ENCODE peak calls at places on chromosomes 3 and 15, in four cellular contexts. N is breast epithelium, F is transverse colon, J is lower leg skin. Q is an unnamed sample.

GRCh38 chr15:45476395-45476794 is 46.2 kb downstream of the SLC30A4 start:
- DNase-seq in N (no peak), F (no peak), J (no peak), Q (no peak)

GRCh38 chr3:51672083-51672475 is 1.0 kb downstream of the TEX264 start:
- DNase-seq in N (no peak), F (no peak), J (no peak), Q (no peak)

GRCh38 chr3:127822836-127823589 is 698 bp upstream of the MGLL start:
- DNase-seq in N (no peak), F (peak), J (no peak), Q (no peak)

GRCh38 chr3:42667523-42668402 is 14.3 kb downstream of the ZBTB47 start:
- DNase-seq in N (no peak), F (no peak), J (no peak), Q (no peak)

GRCh38 chr3:14125193-14126016 is 553 bp downstream of the TMEM43 start:
- DNase-seq in N (no peak), F (peak), J (peak), Q (no peak)

GRCh38 chr3:125585595-125586223 is 9.6 kb downstream of the OSBPL11 start:
- DNase-seq in N (no peak), F (peak), J (peak), Q (no peak)

GRCh38 chr15:39608185-39608584 is 27.3 kb downstream of the THBS1 start:
- DNase-seq in N (no peak), F (no peak), J (no peak), Q (no peak)

GRCh38 chr15:84570164-84570692 is 30.6 kb upstream of the ZSCAN2 start:
- DNase-seq in N (peak), F (peak), J (peak), Q (peak)

GRCh38 chr15:40578892-40579291 is 9.8 kb downstream of the RPUSD2 start:
- DNase-seq in N (no peak), F (no peak), J (no peak), Q (no peak)

GRCh38 chr3:179652467-179653105 is at the start of gene USP13:
- DNase-seq in N (peak), F (peak), J (peak), Q (peak)

GRCh38 chr3:132987396-132987795 is 50.8 kb upstream of the TMEM108 start:
- DNase-seq in N (no peak), F (no peak), J (no peak), Q (no peak)

GRCh38 chr3:53941174-53941573 is 49.5 kb upstream of the SELENOK start:
- DNase-seq in N (no peak), F (no peak), J (no peak), Q (no peak)

GRCh38 chr3:34157491-34157890 is 359.1 kb downstream of the PDCD6IP start:
- DNase-seq in N (no peak), F (no peak), J (no peak), Q (no peak)

GRCh38 chr15:66939016-66939415 is 126.4 kb upstream of the SMAD3 start:
- DNase-seq in N (no peak), F (no peak), J (no peak), Q (no peak)

GRCh38 chr3:103388214-103388613 is 953.4 kb downstream of the ZPLD1 start:
- DNase-seq in N (no peak), F (no peak), J (no peak), Q (no peak)

GRCh38 chr3:12440927-12441326 is 43.4 kb upstream of the TSEN2 start:
- DNase-seq in N (no peak), F (no peak), J (no peak), Q (no peak)

GRCh38 chr3:73729969-73730440 is 105.3 kb upstream of the PDZRN3 start:
- DNase-seq in N (no peak), F (peak), J (no peak), Q (peak)

GRCh38 chr3:75262661-75263060 is 401.5 kb upstream of the FRG2C start:
- DNase-seq in N (no peak), F (no peak), J (no peak), Q (no peak)

GRCh38 chr3:29527251-29527650 is 246.4 kb downstream of the RBMS3 start:
- DNase-seq in N (no peak), F (no peak), J (no peak), Q (no peak)

GRCh38 chr3:172347895-172348680 is 100.2 kb downstream of the GHSR start:
- DNase-seq in N (no peak), F (no peak), J (no peak), Q (no peak)

GRCh38 chr15:68335251-68335650 is 57.7 kb downstream of the FEM1B start:
- DNase-seq in N (peak), F (no peak), J (no peak), Q (no peak)

GRCh38 chr3:127690823-127691452 is 18.2 kb downstream of the ABTB1 start:
- DNase-seq in N (no peak), F (no peak), J (no peak), Q (no peak)

GRCh38 chr3:117281371-117281770 is 571.8 kb downstream of the TUSC7 start:
- DNase-seq in N (no peak), F (no peak), J (no peak), Q (no peak)

GRCh38 chr3:172561894-172562664 is 38.8 kb upstream of the TNFSF10 start:
- DNase-seq in N (no peak), F (peak), J (peak), Q (no peak)

GRCh38 chr3:38374221-38374620 is 27.6 kb downstream of the XYLB start:
- DNase-seq in N (no peak), F (no peak), J (no peak), Q (no peak)

GRCh38 chr3:188407158-188407880 is 253.4 kb downstream of the LPP start:
- DNase-seq in N (no peak), F (no peak), J (no peak), Q (no peak)

GRCh38 chr3:49271047-49271446 is 6.0 kb downstream of the C3orf62 start:
- DNase-seq in N (no peak), F (no peak), J (no peak), Q (no peak)

GRCh38 chr3:64426551-64426950 is 201.3 kb upstream of the PRICKLE2 start:
- DNase-seq in N (no peak), F (no peak), J (no peak), Q (no peak)

GRCh38 chr3:138317687-138318086 is 12.0 kb downstream of the NME9 start:
- DNase-seq in N (no peak), F (no peak), J (no peak), Q (no peak)

GRCh38 chr3:58235970-58236369 is 1.6 kb upstream of the ABHD6 start:
- DNase-seq in N (no peak), F (no peak), J (no peak), Q (no peak)

GRCh38 chr15:33132722-33133345 is 61.7 kb downstream of the FMN1 start:
- DNase-seq in N (no peak), F (peak), J (no peak), Q (no peak)

GRCh38 chr3:114499986-114500385 is 206.2 kb downstream of the TIGIT start:
- DNase-seq in N (no peak), F (no peak), J (no peak), Q (no peak)

GRCh38 chr3:18556503-18556902 is 131.4 kb upstream of the SATB1 start:
- DNase-seq in N (no peak), F (no peak), J (no peak), Q (peak)

GRCh38 chr3:47985376-47985775 is 30.8 kb downstream of the MAP4 start:
- DNase-seq in N (no peak), F (no peak), J (no peak), Q (no peak)

GRCh38 chr15:98873441-98874218 is 134.0 kb downstream of the PGPEP1L start:
- DNase-seq in N (no peak), F (no peak), J (no peak), Q (no peak)

GRCh38 chr15:50353999-50354837 is 780 bp downstream of the GABPB1 start:
- DNase-seq in N (peak), F (peak), J (peak), Q (peak)
- TF ChIP-seq POLR2A in N (no peak), F (peak), J (no peak), Q (peak)

GRCh38 chr3:33016846-33017405 is 65.5 kb downstream of the CCR4 start:
- DNase-seq in N (no peak), F (no peak), J (no peak), Q (no peak)
- H3K4me3 ChIP-seq in N (no peak), F (no peak), J (no peak), Q (no peak)

DNA sequence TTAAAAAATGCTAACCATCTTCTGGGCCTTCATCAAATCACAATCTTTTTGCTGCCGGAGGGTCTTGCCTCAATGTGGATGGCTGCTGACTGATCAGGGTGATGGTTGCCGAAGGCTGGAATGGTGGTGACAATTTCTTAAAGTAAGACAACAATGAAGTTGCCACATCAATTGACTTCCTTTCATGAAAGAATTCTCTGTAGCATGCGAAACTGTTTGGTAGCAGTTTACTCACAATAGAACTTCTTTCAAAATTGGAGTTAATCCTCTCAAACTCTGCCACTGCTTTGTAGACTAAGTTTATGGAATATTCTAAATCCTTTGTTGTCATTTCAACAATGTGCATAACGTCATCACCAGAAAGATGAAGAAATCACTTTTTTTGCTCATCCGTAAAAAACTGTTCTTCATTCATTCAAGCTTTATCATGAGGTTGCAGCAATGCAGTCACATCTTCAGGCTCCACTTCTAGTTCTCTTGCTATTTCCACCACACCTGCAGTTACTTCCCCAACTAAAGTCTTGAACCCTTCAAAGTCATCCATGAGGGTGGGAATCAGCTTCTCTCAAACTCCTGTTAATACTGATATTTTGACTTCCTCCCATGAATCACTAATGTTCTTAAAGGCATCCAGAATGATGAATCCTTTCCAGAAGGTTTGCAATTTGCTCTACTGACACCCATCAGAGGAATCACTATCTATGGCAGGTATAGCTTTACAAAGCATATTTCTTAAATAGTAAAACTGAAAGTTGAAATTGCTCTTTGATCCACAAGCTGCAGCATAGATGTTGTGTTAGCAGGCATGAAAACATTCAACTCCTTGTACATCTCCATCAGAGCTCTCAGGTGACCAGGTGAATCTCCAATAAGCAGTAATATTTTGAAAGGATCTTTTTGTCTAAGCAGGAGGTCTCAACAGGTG is 66.1 kb downstream of the B3GNT5 start:
- DNase-seq in N (no peak), F (no peak), J (no peak), Q (no peak)
- TF ChIP-seq POLR2A in N (no peak), F (no peak), J (no peak), Q (no peak)

GRCh38 chr3:72309626-72310025 is 524.7 kb upstream of the PROK2 start:
- DNase-seq in N (no peak), F (no peak), J (no peak), Q (no peak)
- H3K4me3 ChIP-seq in N (no peak), F (no peak), J (no peak), Q (no peak)

DNA sequence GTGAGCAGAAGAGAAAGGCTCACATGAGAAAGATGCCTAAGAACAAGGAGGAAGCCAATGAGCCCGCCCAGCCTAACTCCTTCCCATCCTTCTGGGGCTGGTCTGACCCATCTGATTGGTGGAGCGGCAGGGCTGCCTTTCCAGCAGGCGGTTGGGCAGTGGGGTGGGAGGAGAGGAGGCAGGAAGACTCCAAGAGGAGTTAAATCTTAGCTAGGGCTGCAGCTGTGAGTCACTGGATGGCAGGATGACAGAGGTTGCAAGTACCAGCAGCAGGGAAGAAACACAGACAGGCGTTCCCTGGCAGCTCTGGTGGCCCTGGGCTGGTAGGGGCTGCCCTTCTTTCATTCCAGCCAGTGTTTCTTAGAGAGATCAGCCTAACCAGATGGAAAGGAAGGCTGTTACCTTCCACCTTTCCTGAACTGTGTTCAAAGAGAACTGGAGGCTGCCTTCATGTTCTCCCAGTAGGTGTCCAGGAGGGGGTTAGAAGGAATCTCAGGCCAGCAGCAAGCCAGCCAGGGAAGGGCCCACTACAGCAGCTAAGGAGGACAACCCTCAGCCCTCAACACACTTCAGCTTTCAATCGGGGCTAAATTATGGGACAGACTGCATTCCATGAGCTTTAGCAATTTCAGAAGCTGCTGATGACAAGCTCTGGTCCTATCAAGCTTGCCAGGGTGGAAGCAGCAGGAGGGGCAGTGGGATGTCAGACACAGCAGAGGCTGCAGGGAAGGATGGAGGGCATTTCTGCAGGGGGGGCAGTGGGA is 50.3 kb downstream of the CHSY1 start:
- DNase-seq in N (peak), F (peak), J (peak), Q (no peak)
- TF ChIP-seq POLR2A in N (no peak), F (no peak), J (no peak), Q (no peak)

DNA sequence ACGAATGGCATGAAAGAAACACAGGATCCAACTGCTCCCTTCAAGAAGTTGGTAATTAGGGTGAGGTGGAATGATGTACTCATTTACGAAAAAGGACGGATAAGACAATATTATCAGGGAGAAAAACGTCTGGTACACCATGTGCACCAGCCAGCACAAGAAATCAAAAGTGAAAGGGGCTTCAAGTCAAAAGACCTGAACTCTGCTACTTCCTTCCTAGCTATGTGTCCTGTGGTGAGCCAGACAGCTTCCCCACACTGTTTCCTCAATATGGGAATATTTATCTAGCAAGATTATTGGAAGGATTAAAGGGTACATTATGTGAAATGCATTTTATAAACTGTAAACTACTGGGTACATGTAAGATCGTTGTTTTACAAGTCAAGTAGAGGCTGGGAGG is 33.9 kb downstream of the RAB27A start:
- DNase-seq in N (no peak), F (no peak), J (no peak), Q (peak)
- H3K4me3 ChIP-seq in N (peak), F (no peak), J (no peak), Q (peak)

GRCh38 chr3:66998075-66998898 is at the start of gene KBTBD8:
- DNase-seq in N (peak), F (peak), J (peak), Q (peak)
- TF ChIP-seq POLR2A in N (no peak), F (peak), J (no peak), Q (no peak)

GRCh38 chr15:64699767-64700388 is 75.5 kb downstream of the RBPMS2 start:
- DNase-seq in N (no peak), F (no peak), J (peak), Q (no peak)
- H3K4me3 ChIP-seq in N (peak), F (no peak), J (no peak), Q (no peak)

DNA sequence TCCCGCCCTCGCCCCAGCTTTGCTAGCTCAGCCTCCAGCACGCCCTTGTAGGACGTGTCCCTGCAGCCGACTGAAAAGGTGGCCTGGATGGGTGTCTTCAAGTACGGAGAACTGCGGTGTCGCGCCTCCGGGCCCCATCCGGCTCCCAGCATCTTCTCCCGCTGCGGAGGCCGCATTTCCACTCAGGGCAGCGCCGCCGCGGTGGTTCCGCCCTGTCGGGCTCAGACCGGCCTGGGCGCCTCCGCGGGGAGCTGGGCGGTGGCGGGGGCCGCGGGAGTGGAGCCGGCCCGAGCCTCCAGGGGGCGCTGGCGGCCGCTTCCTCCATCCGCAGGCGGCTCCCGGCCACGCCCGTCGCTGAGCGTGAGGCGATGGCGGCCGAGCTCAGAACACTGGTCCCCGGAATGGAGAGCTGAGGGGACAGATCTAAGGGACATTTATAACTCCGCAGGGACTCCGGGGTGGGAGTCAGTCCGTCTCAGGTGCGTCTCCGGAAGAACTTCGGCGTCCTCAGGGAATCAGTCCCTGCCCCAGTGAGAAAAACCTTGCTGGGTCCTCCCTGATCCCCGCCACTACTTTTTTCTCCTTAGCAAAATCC is 13.6 kb upstream of the SMCO1 start:
- DNase-seq in N (no peak), F (peak), J (peak), Q (peak)
- TF ChIP-seq POLR2A in N (no peak), F (no peak), J (no peak), Q (no peak)

Q was measured in Peyer's patch.